ENCODE peak calls at places on chromosomes 13 and 19, in seven cellular contexts. Q, P, R, A, O, D and K are unnamed samples.

GRCh38 chr13:110391273-110391672 is 84.2 kb downstream of the COL4A2 start:
- DNase-seq in O (no peak), D (no peak), A (no peak), Q (no peak), R (no peak), P (no peak), K (no peak)

GRCh38 chr13:20387441-20387971 is 138.2 kb downstream of the CRYL1 start:
- DNase-seq in P (no peak), D (no peak), Q (no peak), O (no peak), A (no peak), R (no peak), K (no peak)

GRCh38 chr13:79267560-79267959 is 138.5 kb downstream of the RBM26 start:
- DNase-seq in Q (no peak), D (no peak), P (no peak), A (no peak), R (no peak), O (no peak), K (no peak)

GRCh38 chr13:90732049-90732448 is 615.4 kb upstream of the MIR17HG start:
- DNase-seq in O (peak; percentile 49), Q (no peak), P (no peak), D (no peak), A (no peak), R (peak; percentile 74), K (no peak)

GRCh38 chr19:42253245-42254082 is 1.5 kb downstream of the ERF start:
- DNase-seq in A (peak; percentile 92), O (peak; percentile 77), R (peak; percentile 75), Q (peak; percentile 75), P (peak; percentile 69), D (no peak), K (peak; percentile 65)

GRCh38 chr19:43438291-43439162 is 23.8 kb downstream of the TEX101 start:
- DNase-seq in A (peak; percentile 86), O (no peak), D (no peak), R (no peak), P (no peak), Q (no peak), K (no peak)

GRCh38 chr19:48623556-48624066 is 4.3 kb downstream of the SPHK2 start:
- DNase-seq in D (no peak), P (no peak), O (no peak), Q (no peak), R (no peak), A (no peak), K (no peak)

GRCh38 chr19:3932931-3933810 is at the start of gene NMRK2:
- DNase-seq in A (no peak), D (no peak), O (peak; percentile 78), Q (peak; percentile 77), R (peak; percentile 94), P (no peak), K (no peak)

GRCh38 chr13:41130356-41130755 is 2.2 kb downstream of the KBTBD6 start:
- DNase-seq in R (no peak), P (no peak), O (no peak), A (no peak), D (no peak), Q (no peak), K (no peak)

GRCh38 chr19:45476349-45476717 is 8.5 kb downstream of the FOSB start:
- DNase-seq in P (no peak), D (no peak), A (no peak), R (no peak), O (no peak), Q (no peak), K (no peak)

GRCh38 chr19:49589391-49589790 is 1.6 kb upstream of the PRR12 start:
- DNase-seq in Q (no peak), O (no peak), D (no peak), R (no peak), P (no peak), A (no peak), K (no peak)

GRCh38 chr19:6047741-6048231 is 62.5 kb downstream of the RFX2 start:
- DNase-seq in Q (peak; percentile 70), P (peak; percentile 45), A (peak; percentile 37), O (peak; percentile 77), D (no peak), R (peak; percentile 75), K (peak; percentile 42)

GRCh38 chr13:75079226-75079625 is 402.7 kb downstream of the TBC1D4 start:
- DNase-seq in P (no peak), O (no peak), R (no peak), D (no peak), Q (no peak), A (no peak), K (no peak)

GRCh38 chr19:1360818-1361461 is 22.8 kb upstream of the NDUFS7 start:
- DNase-seq in D (no peak), R (no peak), Q (no peak), O (no peak), A (peak; percentile 92), P (no peak), K (no peak)

GRCh38 chr19:46863818-46864629 is 3.2 kb downstream of the ARHGAP35 start:
- DNase-seq in R (peak; percentile 66), Q (peak; percentile 36), D (no peak), A (no peak), P (no peak), O (peak; percentile 61), K (no peak)

GRCh38 chr13:67135356-67135755 is 94.8 kb downstream of the PCDH9 start:
- DNase-seq in D (no peak), Q (no peak), A (no peak), P (no peak), O (no peak), R (no peak), K (no peak)

GRCh38 chr13:48585456-48585840 is 52.6 kb upstream of the RCBTB2 start:
- DNase-seq in R (no peak), O (no peak), D (no peak), A (no peak), Q (no peak), P (no peak), K (peak; percentile 23)

GRCh38 chr19:18119243-18120105 is 21.9 kb downstream of the MAST3 start:
- DNase-seq in Q (no peak), R (no peak), A (no peak), O (no peak), D (peak; percentile 58), P (no peak), K (no peak)

DNA sequence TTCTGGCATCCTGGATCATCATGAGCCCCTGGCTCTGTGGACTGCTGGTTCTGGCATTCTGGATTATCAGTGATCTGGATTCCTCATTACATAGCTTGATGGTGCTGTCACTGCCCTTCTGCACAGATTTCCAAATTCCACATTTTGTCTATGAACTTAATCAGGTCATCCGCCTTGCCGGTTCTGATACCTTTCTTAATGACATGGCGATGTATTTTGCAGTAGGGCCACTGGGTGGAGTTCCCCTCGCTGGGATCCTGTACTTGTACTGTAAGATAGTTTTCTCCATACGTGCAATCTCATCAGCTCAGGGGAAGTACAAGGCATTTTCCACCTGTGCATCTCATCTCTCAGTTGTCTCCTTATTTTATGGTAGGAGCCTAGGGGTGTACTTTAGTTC is 24.4 kb upstream of the OR7C2 start:
- DNase-seq in R (no peak), D (no peak), P (no peak), O (no peak), A (no peak), Q (no peak), K (no peak)
- TF ChIP-seq CTCF in R (no peak), D (no peak), P (no peak), O (no peak), A (no peak), Q (no peak), K (no peak)

GRCh38 chr13:30617315-30618185 is at the start of gene USPL1:
- DNase-seq in Q (peak; percentile 98), A (peak; percentile 100), D (peak; percentile 99), O (peak; percentile 96), P (peak; percentile 96), R (peak; percentile 98), K (peak; percentile 93)
- TF ChIP-seq CTCF in Q (no peak), A (peak; percentile 35), D (no peak), O (no peak), P (peak; percentile 45), R (no peak), K (peak; percentile 55)

GRCh38 chr13:23949200-23949599 is 51.9 kb upstream of the C1QTNF9B start:
- DNase-seq in O (no peak), R (no peak), Q (no peak), D (no peak), P (no peak), A (no peak), K (no peak)

GRCh38 chr13:23949736-23950135 is 52.4 kb upstream of the C1QTNF9B start:
- DNase-seq in D (no peak), O (no peak), Q (no peak), P (no peak), R (no peak), A (no peak), K (no peak)

GRCh38 chr13:23952796-23953195 is 55.5 kb upstream of the C1QTNF9B start:
- DNase-seq in D (no peak), Q (no peak), P (no peak), A (no peak), O (no peak), R (no peak), K (no peak)

GRCh38 chr13:23947893-23948292 is 50.6 kb upstream of the C1QTNF9B start:
- DNase-seq in R (no peak), D (no peak), P (no peak), A (no peak), O (no peak), Q (no peak), K (no peak)

DNA sequence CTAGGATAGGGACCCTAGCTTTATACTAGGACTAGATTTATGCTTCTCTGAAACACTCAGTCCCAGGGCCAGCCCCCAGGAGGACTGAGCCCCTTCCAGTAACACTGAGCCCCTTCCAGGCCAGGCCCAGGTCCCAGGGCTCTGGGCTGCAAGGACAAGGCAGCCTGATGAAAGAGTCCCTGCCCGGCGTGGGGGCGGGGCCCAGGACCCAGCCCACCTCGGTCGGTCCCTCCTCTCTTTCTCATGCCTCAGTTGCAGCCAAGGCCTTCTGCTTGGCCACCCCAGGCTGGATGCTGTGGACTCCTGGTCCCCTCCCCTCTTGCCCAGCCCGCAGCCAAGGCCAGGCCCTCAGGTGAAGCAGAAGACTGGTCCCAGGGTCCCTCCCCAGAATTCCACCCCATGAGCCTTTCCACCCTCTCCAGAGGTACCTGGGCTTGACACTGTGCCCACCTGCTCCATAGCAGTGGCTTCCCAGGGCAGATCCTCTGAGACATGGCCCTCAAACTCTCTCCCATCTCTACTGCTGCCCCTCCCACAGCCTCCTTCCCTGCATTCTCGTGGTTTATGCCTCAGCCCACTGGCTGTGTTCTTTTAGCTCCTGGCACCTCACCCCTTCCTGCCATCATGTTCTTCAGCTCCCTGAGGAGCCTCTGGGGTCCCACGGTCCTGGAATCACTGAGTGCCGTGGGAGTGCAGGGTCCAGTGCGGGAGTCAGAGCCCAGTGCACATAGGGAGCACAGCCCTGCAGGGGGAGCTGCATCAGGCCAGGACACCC is 53.6 kb upstream of the C1QTNF9B start:
- DNase-seq in O (no peak), R (no peak), P (no peak), D (no peak), A (no peak), Q (no peak), K (no peak)
- TF ChIP-seq CTCF in O (no peak), R (no peak), P (no peak), D (no peak), A (no peak), Q (peak; percentile 15), K (no peak)

DNA sequence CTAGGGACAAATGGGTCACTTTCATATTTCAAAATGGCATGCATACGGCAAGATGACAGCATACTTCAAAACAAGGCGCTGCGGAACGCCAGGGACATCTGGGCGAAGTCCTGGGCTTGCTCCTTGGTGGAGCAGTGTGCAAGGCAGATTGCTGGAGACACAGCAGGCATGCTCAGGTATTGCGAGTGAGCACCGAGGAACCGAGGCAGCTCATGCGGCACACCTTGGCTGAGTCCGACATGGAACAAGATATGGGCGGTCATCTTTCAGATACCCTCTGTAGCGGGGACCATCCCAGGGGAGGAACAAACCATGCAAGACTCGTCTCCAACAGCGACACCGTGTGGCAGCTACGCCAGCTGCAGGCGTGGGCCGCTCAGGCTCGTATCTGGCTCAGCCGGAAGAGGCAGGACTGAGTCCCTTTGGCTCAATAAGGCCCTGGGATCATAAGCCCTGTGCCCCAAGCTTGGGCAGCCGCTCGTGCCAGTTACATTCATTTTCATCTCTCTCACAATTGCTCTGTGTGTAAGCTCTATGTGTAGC is 112.4 kb downstream of the NUFIP1 start:
- DNase-seq in R (peak; percentile 88), D (no peak), A (no peak), Q (peak; percentile 9), O (peak; percentile 90), P (no peak), K (peak; percentile 6)
- TF ChIP-seq CTCF in R (peak; percentile 94), D (no peak), A (no peak), Q (peak; percentile 46), O (peak; percentile 91), P (peak; percentile 47), K (peak; percentile 59)